ENCODE peak calls at places on chromosomes 6 and 20, in four cellular contexts. Y is ELF-1, D is MV-4-11, N is foreskin fibroblast. A is an unnamed sample.

GRCh38 chr6:62400521-62401259 is 114.7 kb upstream of the KHDRBS2 start:
- DNase-seq in N (no peak), D (no peak), Y (no peak), A (no peak)

GRCh38 chr20:64056639-64056888 is 6.4 kb upstream of the TCEA2 start:
- DNase-seq in D (no peak), Y (no peak), N (no peak), A (no peak)

GRCh38 chr6:11349880-11350279 is 117.4 kb upstream of the NEDD9 start:
- DNase-seq in D (no peak), Y (no peak), N (no peak), A (no peak)

GRCh38 chr6:56756791-56757582 is 114.3 kb upstream of the DST start:
- DNase-seq in Y (no peak), N (no peak), D (no peak), A (no peak)

GRCh38 chr20:3673551-3674070 is 8.2 kb downstream of the ADAM33 start:
- DNase-seq in Y (no peak), N (no peak), D (no peak), A (no peak)

GRCh38 chr20:45905505-45906079 is 6.4 kb downstream of the PLTP start:
- DNase-seq in Y (no peak), D (no peak), N (no peak), A (no peak)

GRCh38 chr6:31466466-31466865 is 31.5 kb upstream of the MICB start:
- DNase-seq in D (no peak), N (no peak), Y (no peak), A (no peak)

GRCh38 chr6:14743465-14744211 is 502.2 kb upstream of the JARID2 start:
- DNase-seq in D (peak; percentile 81), N (peak; percentile 99), Y (no peak), A (no peak)

GRCh38 chr6:147287869-147288271 is 83.7 kb downstream of the STXBP5 start:
- DNase-seq in D (no peak), N (peak; percentile 21), Y (peak; percentile 37), A (no peak)

GRCh38 chr6:117951783-117952182 is 44.7 kb downstream of the SLC35F1 start:
- DNase-seq in N (no peak), Y (peak; percentile 84), D (no peak), A (no peak)

A was measured in progenitor cell of endocrine pancreas.